ENCODE peak calls at places on chromosomes 16 and 17, in five cellular contexts. I, V, N, M and G are unnamed samples.

GRCh38 chr16:29674188-29674587 is 4.8 kb upstream of the QPRT start:
- DNase-seq in I (no peak), M (no peak), N (peak), V (no peak), G (no peak)

GRCh38 chr16:82605863-82606620 is 20.7 kb upstream of the CDH13 start:
- DNase-seq in N (no peak), I (no peak), V (no peak), M (no peak), G (no peak)

GRCh38 chr17:57544381-57544780 is 200.7 kb downstream of the CCDC182 start:
- DNase-seq in M (no peak), I (no peak), V (no peak), N (no peak), G (no peak)

GRCh38 chr17:77332034-77332971 is 191.5 kb downstream of the SEC14L1 start:
- DNase-seq in M (no peak), V (no peak), N (no peak), I (peak), G (no peak)

GRCh38 chr17:39934324-39934723 is 6.8 kb downstream of the LRRC3C start:
- DNase-seq in N (no peak), I (no peak), V (no peak), M (no peak), G (no peak)

GRCh38 chr17:55540414-55541091 is 29.3 kb upstream of the SMIM36 start:
- DNase-seq in V (no peak), I (no peak), M (no peak), N (no peak), G (peak)

GRCh38 chr17:80504671-80505413 is 28.4 kb upstream of the NPTX1 start:
- DNase-seq in I (no peak), M (peak), V (no peak), N (no peak), G (no peak)

GRCh38 chr17:82524540-82524939 is 5.0 kb downstream of the FOXK2 start:
- DNase-seq in V (no peak), N (no peak), I (no peak), M (no peak), G (no peak)

GRCh38 chr17:924711-925480 is 54.7 kb downstream of the NXN start:
- DNase-seq in M (no peak), I (no peak), V (no peak), N (no peak), G (no peak)

GRCh38 chr17:66605561-66605960 is 229.4 kb upstream of the CACNG5 start:
- DNase-seq in M (no peak), V (no peak), I (no peak), N (no peak), G (no peak)

GRCh38 chr17:64277831-64278562 is 14.9 kb upstream of the TEX2 start:
- DNase-seq in M (no peak), N (no peak), I (no peak), V (no peak), G (no peak)

GRCh38 chr17:77308768-77309726 is 168.3 kb downstream of the SEC14L1 start:
- DNase-seq in V (no peak), N (no peak), I (no peak), M (no peak), G (no peak)

GRCh38 chr16:23826528-23827244 is 9.1 kb upstream of the PRKCB start:
- DNase-seq in M (no peak), I (no peak), V (no peak), N (no peak), G (no peak)